ENCODE peak calls at places on chromosomes 5 and 9, in four cellular contexts. V, S, O and D are unnamed samples.

GRCh38 chr5:32259033-32259432 is 53.7 kb downstream of the MTMR12 start:
- DNase-seq in V (no peak), S (no peak), O (no peak), D (no peak)

GRCh38 chr5:177490311-177490991 is 7.0 kb downstream of the PDLIM7 start:
- DNase-seq in V (peak), S (no peak), O (no peak), D (no peak)

GRCh38 chr9:16275795-16276624 is 594.5 kb downstream of the BNC2 start:
- DNase-seq in V (peak), S (peak), O (no peak), D (no peak)

GRCh38 chr5:133599600-133599999 is 12.7 kb downstream of the FSTL4 start:
- DNase-seq in V (no peak), S (no peak), O (no peak), D (no peak)

GRCh38 chr9:136103651-136104487 is 8.8 kb upstream of the NACC2 start:
- DNase-seq in V (no peak), S (no peak), O (no peak), D (no peak)

GRCh38 chr9:98877211-98877730 is 66.4 kb upstream of the COL15A1 start:
- DNase-seq in V (no peak), S (no peak), O (no peak), D (no peak)

GRCh38 chr9:104093162-104093561 is 947 bp upstream of the SMC2 start:
- DNase-seq in V (no peak), S (no peak), O (no peak), D (no peak)

GRCh38 chr5:156532921-156533320 is 206.0 kb downstream of the SGCD start:
- DNase-seq in V (no peak), S (no peak), O (no peak), D (no peak)

GRCh38 chr9:15977438-15977837 is 424.6 kb downstream of the CCDC171 start:
- DNase-seq in V (no peak), S (no peak), O (no peak), D (no peak)

GRCh38 chr9:23938908-23939307 is 112.9 kb upstream of the ELAVL2 start:
- DNase-seq in V (no peak), S (no peak), O (no peak), D (no peak)

GRCh38 chr9:76926846-76927245 is 20.9 kb upstream of the PRUNE2 start:
- DNase-seq in V (no peak), S (no peak), O (no peak), D (no peak)

GRCh38 chr5:30030110-30030509 is 1163.4 kb upstream of the CDH6 start:
- DNase-seq in V (no peak), S (no peak), O (no peak), D (no peak)

GRCh38 chr5:10307206-10308148 is at the start of gene CMBL:
- DNase-seq in V (peak), S (no peak), O (peak), D (no peak)

GRCh38 chr5:10303699-10304170 is 4.0 kb downstream of the CMBL start:
- DNase-seq in V (no peak), S (no peak), O (no peak), D (no peak)

GRCh38 chr5:10306806-10307205 is 896 bp downstream of the CMBL start:
- DNase-seq in V (no peak), S (no peak), O (no peak), D (no peak)

GRCh38 chr5:10304932-10305331 is 2.8 kb downstream of the CMBL start:
- DNase-seq in V (no peak), S (no peak), O (no peak), D (no peak)

GRCh38 chr5:10306114-10306513 is 1.6 kb downstream of the CMBL start:
- DNase-seq in V (peak), S (no peak), O (no peak), D (no peak)
- TF ChIP-seq POLR2A in V (no peak), S (no peak), O (no peak), D (no peak)

GRCh38 chr5:34586117-34586885 is 69.8 kb upstream of the RAI14 start:
- DNase-seq in V (no peak), S (no peak), O (no peak), D (no peak)
- TF ChIP-seq POLR2AphosphoS5 in V (no peak), S (no peak), O (no peak), D (no peak)

GRCh38 chr5:62720036-62720441 is 141.4 kb downstream of the LRRC70 start:
- DNase-seq in V (no peak), S (no peak), O (peak), D (no peak)
- TF ChIP-seq CTCF in V (no peak), S (no peak), O (peak), D (no peak)

GRCh38 chr5:75051217-75051751 is 1.1 kb downstream of the GCNT4 start:
- DNase-seq in V (no peak), S (no peak), O (no peak), D (no peak)

GRCh38 chr5:75053286-75054109 is 1.1 kb upstream of the GCNT4 start:
- DNase-seq in V (peak), S (peak), O (no peak), D (peak)

GRCh38 chr5:75050415-75050814 is 1.9 kb downstream of the GCNT4 start:
- DNase-seq in V (no peak), S (no peak), O (no peak), D (no peak)

GRCh38 chr5:75054110-75054930 is 2.0 kb upstream of the GCNT4 start:
- DNase-seq in V (peak), S (peak), O (no peak), D (no peak)

DNA sequence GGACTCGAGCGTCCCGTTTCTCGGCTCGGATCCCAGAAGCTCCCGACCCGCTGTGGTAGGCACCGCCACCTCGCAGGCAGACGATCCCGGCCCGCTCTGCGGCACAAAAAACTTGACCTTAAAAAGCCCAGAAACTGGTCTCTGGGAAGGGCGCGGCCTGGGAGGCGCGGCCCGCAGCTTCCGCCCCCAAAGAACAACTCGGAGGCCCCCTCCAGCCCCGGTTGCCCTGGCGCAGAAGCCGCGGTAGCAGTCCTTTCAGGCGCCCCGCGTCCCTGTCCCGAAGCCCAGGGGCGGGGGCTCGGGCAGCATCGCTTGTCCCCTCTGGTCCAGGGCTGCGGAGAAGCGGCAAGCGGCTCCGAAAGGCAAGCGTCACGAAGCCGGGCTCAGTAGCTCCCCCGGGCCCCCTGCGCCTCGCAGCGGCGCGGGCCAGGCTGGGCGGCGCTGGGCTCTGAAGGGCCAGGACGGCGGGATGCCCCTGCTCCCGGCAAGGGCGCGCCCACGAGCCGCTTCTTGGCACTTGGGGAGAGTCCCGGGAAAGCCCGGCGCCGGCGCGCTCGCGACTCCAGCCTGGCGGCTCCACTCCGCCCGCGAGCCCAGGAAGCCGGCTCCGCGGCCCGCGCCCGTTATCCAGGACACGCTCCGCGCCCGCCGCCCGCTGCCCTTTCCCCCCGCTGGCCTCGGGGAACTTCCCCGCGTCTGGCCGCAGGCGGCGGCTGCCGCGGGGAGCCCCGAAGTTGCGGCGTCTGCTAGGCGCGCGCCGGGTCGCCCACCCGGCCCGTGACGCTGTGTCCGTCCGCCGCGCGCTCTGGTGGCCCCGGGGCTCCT is at the start of gene GCNT4:
- DNase-seq in V (peak), S (no peak), O (no peak), D (no peak)
- TF ChIP-seq POLR2A in V (no peak), S (no peak), O (no peak), D (no peak)

GRCh38 chr5:9544056-9544455 is 1.8 kb downstream of the SEMA5A start:
- DNase-seq in V (no peak), S (no peak), O (no peak), D (no peak)
- TF ChIP-seq POLR2AphosphoS5 in V (no peak), S (no peak), O (no peak), D (no peak)